ENCODE peak calls at places on chromosomes 16 and 17, in six cellular contexts. D, B, Q, Z, G and M are unnamed samples.

GRCh38 chr17:4980644-4981216 is 6.7 kb downstream of the CAMTA2 start:
- DNase-seq in D (peak; percentile 40), B (no peak), Q (no peak), Z (peak; percentile 71), G (no peak), M (no peak)

GRCh38 chr16:14011006-14011405 is 60.1 kb upstream of the MRTFB start:
- DNase-seq in D (no peak), B (no peak), Q (no peak), Z (no peak), G (no peak), M (no peak)

GRCh38 chr16:31005350-31006085 is 4.9 kb downstream of the STX1B start:
- DNase-seq in D (no peak), B (no peak), Q (no peak), Z (no peak), G (no peak), M (no peak)

GRCh38 chr16:25106567-25107465 is 4.7 kb upstream of the LCMT1 start:
- DNase-seq in D (peak; percentile 83), B (peak; percentile 97), Q (peak; percentile 96), Z (peak; percentile 90), G (peak; percentile 98), M (peak; percentile 96)

GRCh38 chr17:77569846-77570564 is 388.5 kb upstream of the TNRC6C start:
- DNase-seq in D (no peak), B (no peak), Q (no peak), Z (no peak), G (no peak), M (no peak)

GRCh38 chr17:32563583-32563982 is 76.8 kb downstream of the CDK5R1 start:
- DNase-seq in D (no peak), B (no peak), Q (no peak), Z (no peak), G (no peak), M (no peak)

GRCh38 chr17:42493324-42493723 is 34.6 kb downstream of the ATP6V0A1 start:
- DNase-seq in D (no peak), B (no peak), Q (no peak), Z (no peak), G (no peak), M (no peak)

GRCh38 chr17:55086635-55087058 is 118.1 kb downstream of the STXBP4 start:
- DNase-seq in D (peak; percentile 86), B (no peak), Q (no peak), Z (no peak), G (no peak), M (no peak)

GRCh38 chr16:90047714-90048346 is 28.6 kb upstream of the DBNDD1 start:
- DNase-seq in D (no peak), B (no peak), Q (no peak), Z (no peak), G (no peak), M (no peak)

GRCh38 chr17:22202702-22203101 is 510.4 kb downstream of the KCNJ18 start:
- DNase-seq in D (no peak), B (no peak), Q (no peak), Z (no peak), G (no peak), M (no peak)

GRCh38 chr16:11135167-11135973 is 120.6 kb downstream of the SOCS1 start:
- DNase-seq in D (no peak), B (no peak), Q (no peak), Z (peak; percentile 46), G (no peak), M (peak; percentile 35)

GRCh38 chr17:72388765-72389473 is 268.1 kb downstream of the SOX9 start:
- DNase-seq in D (peak; percentile 67), B (no peak), Q (no peak), Z (no peak), G (no peak), M (peak; percentile 33)

GRCh38 chr16:51538707-51539604 is 387.9 kb upstream of the SALL1 start:
- DNase-seq in D (peak; percentile 94), B (no peak), Q (no peak), Z (no peak), G (no peak), M (peak; percentile 76)

GRCh38 chr16:81486555-81487061 is 42.0 kb downstream of the CMIP start:
- DNase-seq in D (peak; percentile 80), B (no peak), Q (peak; percentile 59), Z (peak; percentile 51), G (peak; percentile 53), M (peak; percentile 94)

GRCh38 chr16:1788708-1789100 is 4.8 kb downstream of the IGFALS start:
- DNase-seq in D (no peak), B (no peak), Q (peak; percentile 14), Z (no peak), G (no peak), M (no peak)

GRCh38 chr16:68000450-68000849 is 1.2 kb upstream of the DPEP2 start:
- DNase-seq in D (no peak), B (no peak), Q (no peak), Z (peak; percentile 10), G (no peak), M (no peak)

GRCh38 chr16:57592591-57593003 is 35.8 kb upstream of the ADGRG1 start:
- DNase-seq in D (no peak), B (peak; percentile 79), Q (no peak), Z (no peak), G (no peak), M (no peak)

GRCh38 chr17:61465550-61466237 is 13.5 kb downstream of the TBX4 start:
- DNase-seq in D (no peak), B (no peak), Q (peak; percentile 4), Z (no peak), G (peak; percentile 27), M (no peak)

GRCh38 chr16:64991011-64991410 is 130.9 kb downstream of the CDH11 start:
- DNase-seq in D (no peak), B (no peak), Q (no peak), Z (no peak), G (no peak), M (no peak)

GRCh38 chr17:78133971-78134898 is 3.7 kb downstream of the TMC8 start:
- DNase-seq in D (no peak), B (peak; percentile 89), Q (no peak), Z (peak; percentile 43), G (peak; percentile 66), M (peak; percentile 31)

GRCh38 chr17:39094607-39095308 is 56.7 kb downstream of the PLXDC1 start:
- DNase-seq in D (peak; percentile 23), B (no peak), Q (no peak), Z (no peak), G (no peak), M (no peak)

GRCh38 chr16:84239186-84239790 is 524 bp downstream of the KCNG4 start:
- DNase-seq in D (peak; percentile 22), B (no peak), Q (no peak), Z (no peak), G (no peak), M (no peak)

GRCh38 chr16:15782573-15783365 is 74.1 kb downstream of the MYH11 start:
- DNase-seq in D (peak; percentile 25), B (no peak), Q (no peak), Z (no peak), G (no peak), M (no peak)

GRCh38 chr17:65530158-65530984 is 31.1 kb downstream of the AXIN2 start:
- DNase-seq in D (no peak), B (no peak), Q (no peak), Z (no peak), G (no peak), M (no peak)

GRCh38 chr16:69270395-69270794 is 40.8 kb upstream of the VPS4A start:
- DNase-seq in D (no peak), B (no peak), Q (no peak), Z (no peak), G (no peak), M (no peak)

GRCh38 chr16:69273009-69273408 is 38.1 kb upstream of the VPS4A start:
- DNase-seq in D (peak; percentile 78), B (no peak), Q (no peak), Z (no peak), G (no peak), M (no peak)

GRCh38 chr16:69270831-69271230 is 40.3 kb upstream of the VPS4A start:
- DNase-seq in D (no peak), B (no peak), Q (no peak), Z (no peak), G (no peak), M (no peak)

GRCh38 chr16:69276143-69277115 is 34.7 kb upstream of the VPS4A start:
- DNase-seq in D (peak; percentile 98), B (no peak), Q (peak; percentile 71), Z (peak; percentile 66), G (no peak), M (peak; percentile 87)

GRCh38 chr16:69274699-69275235 is 36.4 kb upstream of the VPS4A start:
- DNase-seq in D (peak; percentile 38), B (no peak), Q (no peak), Z (no peak), G (no peak), M (peak; percentile 9)
- H3K4me3 ChIP-seq in D (no peak overlapping the region), B (no peak overlapping the region), Q (no peak overlapping the region), Z (no peak overlapping the region), G (no peak overlapping the region), M (no peak overlapping the region)

GRCh38 chr16:29992371-29992967 is 2.9 kb downstream of the HIRIP3 start:
- DNase-seq in D (peak; percentile 11), B (peak; percentile 22), Q (no peak), Z (no peak), G (peak; percentile 21), M (peak; percentile 41)
- H3K36me3 ChIP-seq in D (peaks cover 16% of the 10 kb centered on the region), B (no peaks in the 10 kb centered on the region), Q (no peaks in the 10 kb centered on the region), Z (peaks cover 6% of the 10 kb centered on the region), G (no peaks in the 10 kb centered on the region), M (peaks cover 67% of the 10 kb centered on the region)

DNA sequence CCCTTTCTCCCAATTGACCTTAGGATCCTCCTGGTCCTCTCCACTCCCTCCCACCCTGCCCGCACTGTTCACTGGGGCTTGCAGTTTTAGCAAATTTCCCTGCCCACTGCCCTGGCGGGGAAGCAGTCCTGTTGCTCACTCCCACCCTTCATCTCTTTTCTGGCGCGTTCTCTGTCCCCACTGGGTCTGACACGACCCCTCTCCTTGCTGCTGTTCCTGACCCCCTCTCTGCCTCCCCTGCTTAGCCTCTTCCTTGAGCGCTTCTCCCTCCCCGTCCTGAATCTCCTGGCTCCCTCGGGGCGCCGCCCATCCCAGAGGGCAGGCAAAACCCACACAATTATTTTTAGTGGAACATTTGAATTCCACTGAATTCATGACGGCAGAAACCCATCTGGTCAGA is 1796.4 kb downstream of the TP53TG3F start:
- DNase-seq in D (no peak), B (no peak), Q (no peak), Z (no peak), G (no peak), M (no peak)
- H3K9me3 ChIP-seq in D (no peaks in the 10 kb centered on the region), B (peaks cover 59% of the 10 kb centered on the region), Q (no peaks in the 10 kb centered on the region), Z (peaks cover 36% of the 10 kb centered on the region), G (no peaks in the 10 kb centered on the region), M (no peaks in the 10 kb centered on the region)

DNA sequence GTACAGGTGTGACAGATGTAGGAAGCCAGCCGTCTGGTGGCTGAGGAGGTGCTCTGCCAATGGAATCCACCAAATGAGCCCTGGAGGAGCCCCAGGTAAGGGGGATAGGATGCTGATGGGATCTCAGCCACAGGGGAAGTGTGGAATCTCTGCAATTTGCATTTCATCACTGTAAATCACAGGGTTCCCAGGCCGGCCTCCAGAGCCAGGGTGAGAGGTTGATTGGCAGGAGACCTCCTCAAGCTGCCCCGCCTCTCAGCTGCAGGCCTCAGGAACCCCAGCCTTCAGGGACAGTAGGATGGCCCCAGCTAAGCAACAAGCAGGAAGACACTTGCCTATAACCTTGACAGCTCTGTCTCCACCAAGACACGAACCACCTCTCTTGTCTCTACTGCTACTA is 39.4 kb downstream of the RTN4RL1 start:
- DNase-seq in D (no peak), B (no peak), Q (no peak), Z (no peak), G (no peak), M (no peak)
- H3K4me3 ChIP-seq in D (no peak overlapping the region), B (no peak overlapping the region), Q (no peak overlapping the region), Z (no peak overlapping the region), G (no peak overlapping the region), M (no peak overlapping the region)